ENCODE peak calls at places on chromosomes 4 and X, in nine cellular contexts. One of them, this sample, is unnamed.

GRCh38 chr4:111016416-111016815 is 393.5 kb upstream of the PITX2 start:
- DNase-seq in colonic mucosa: no peak
- DNase-seq in heart right ventricle: no peak
- DNase-seq in fibroblast of mammary gland: no peak
- DNase-seq in AG04450: no peak
- DNase-seq in left lung: no peak
- DNase-seq in fibroblast of pulmonary artery: no peak
- DNase-seq in epithelial cell of esophagus: no peak
- DNase-seq in psoas muscle: no peak
- DNase-seq in this sample: no peak

GRCh38 chrX:82087699-82088098 is 885.8 kb downstream of the SH3BGRL start:
- DNase-seq in colonic mucosa: no peak
- DNase-seq in heart right ventricle: peak; percentile 3
- DNase-seq in fibroblast of mammary gland: no peak
- DNase-seq in AG04450: no peak
- DNase-seq in left lung: no peak
- DNase-seq in fibroblast of pulmonary artery: no peak
- DNase-seq in epithelial cell of esophagus: no peak
- DNase-seq in psoas muscle: no peak
- DNase-seq in this sample: no peak

GRCh38 chrX:1281511-1281910 is 12.9 kb downstream of the CSF2RA start:
- DNase-seq in colonic mucosa: no peak
- DNase-seq in heart right ventricle: no peak
- DNase-seq in fibroblast of mammary gland: peak; percentile 6
- DNase-seq in AG04450: no peak
- DNase-seq in left lung: no peak
- DNase-seq in fibroblast of pulmonary artery: no peak
- DNase-seq in epithelial cell of esophagus: no peak
- DNase-seq in psoas muscle: no peak
- DNase-seq in this sample: no peak

GRCh38 chr4:173522874-173523395 is 7.1 kb downstream of the HAND2 start:
- DNase-seq in colonic mucosa: no peak
- DNase-seq in heart right ventricle: peak; percentile 36
- DNase-seq in fibroblast of mammary gland: peak; percentile 38
- DNase-seq in AG04450: no peak
- DNase-seq in left lung: no peak
- DNase-seq in fibroblast of pulmonary artery: peak; percentile 52
- DNase-seq in epithelial cell of esophagus: no peak
- DNase-seq in psoas muscle: no peak
- DNase-seq in this sample: no peak

GRCh38 chrX:19593684-19594083 is 78.4 kb upstream of the MAP3K15 start:
- DNase-seq in colonic mucosa: no peak
- DNase-seq in heart right ventricle: no peak
- DNase-seq in fibroblast of mammary gland: peak; percentile 61
- DNase-seq in AG04450: no peak
- DNase-seq in left lung: no peak
- DNase-seq in fibroblast of pulmonary artery: peak; percentile 68
- DNase-seq in epithelial cell of esophagus: peak; percentile 53
- DNase-seq in psoas muscle: no peak
- DNase-seq in this sample: peak; percentile 18

GRCh38 chr4:105990933-105991332 is 95.7 kb downstream of the NPNT start:
- DNase-seq in colonic mucosa: peak; percentile 45
- DNase-seq in heart right ventricle: peak; percentile 85
- DNase-seq in fibroblast of mammary gland: peak; percentile 80
- DNase-seq in AG04450: no peak
- DNase-seq in left lung: peak; percentile 74
- DNase-seq in fibroblast of pulmonary artery: peak; percentile 63
- DNase-seq in epithelial cell of esophagus: peak; percentile 96
- DNase-seq in psoas muscle: peak; percentile 97
- DNase-seq in this sample: peak; percentile 21

GRCh38 chrX:39212456-39212855 is 411.2 kb downstream of the MID1IP1 start:
- DNase-seq in colonic mucosa: no peak
- DNase-seq in heart right ventricle: no peak
- DNase-seq in fibroblast of mammary gland: no peak
- DNase-seq in AG04450: no peak
- DNase-seq in left lung: no peak
- DNase-seq in fibroblast of pulmonary artery: no peak
- DNase-seq in epithelial cell of esophagus: peak; percentile 3
- DNase-seq in psoas muscle: no peak
- DNase-seq in this sample: no peak

GRCh38 chr4:18980516-18981233 is 959.1 kb upstream of the LCORL start:
- DNase-seq in colonic mucosa: no peak
- DNase-seq in heart right ventricle: no peak
- DNase-seq in fibroblast of mammary gland: no peak
- DNase-seq in AG04450: no peak
- DNase-seq in left lung: no peak
- DNase-seq in fibroblast of pulmonary artery: no peak
- DNase-seq in epithelial cell of esophagus: peak; percentile 71
- DNase-seq in psoas muscle: no peak
- DNase-seq in this sample: no peak

GRCh38 chr4:3305610-3306371 is 13.0 kb downstream of the RGS12 start:
- DNase-seq in colonic mucosa: peak; percentile 29
- DNase-seq in heart right ventricle: no peak
- DNase-seq in fibroblast of mammary gland: no peak
- DNase-seq in AG04450: no peak
- DNase-seq in left lung: peak; percentile 45
- DNase-seq in fibroblast of pulmonary artery: peak; percentile 54
- DNase-seq in epithelial cell of esophagus: peak; percentile 15
- DNase-seq in psoas muscle: no peak
- DNase-seq in this sample: no peak

GRCh38 chr4:3304831-3305609 is 12.2 kb downstream of the RGS12 start:
- DNase-seq in colonic mucosa: no peak
- DNase-seq in heart right ventricle: no peak
- DNase-seq in fibroblast of mammary gland: peak; percentile 48
- DNase-seq in AG04450: no peak
- DNase-seq in left lung: peak; percentile 39
- DNase-seq in fibroblast of pulmonary artery: peak; percentile 49
- DNase-seq in epithelial cell of esophagus: no peak
- DNase-seq in psoas muscle: no peak
- DNase-seq in this sample: no peak

GRCh38 chr4:3302786-3303444 is 10.1 kb downstream of the RGS12 start:
- DNase-seq in colonic mucosa: peak; percentile 17
- DNase-seq in heart right ventricle: no peak
- DNase-seq in fibroblast of mammary gland: no peak
- DNase-seq in AG04450: no peak
- DNase-seq in left lung: peak; percentile 61
- DNase-seq in fibroblast of pulmonary artery: no peak
- DNase-seq in epithelial cell of esophagus: no peak
- DNase-seq in psoas muscle: no peak
- DNase-seq in this sample: no peak

GRCh38 chr4:3303445-3303824 is 10.6 kb downstream of the RGS12 start:
- DNase-seq in colonic mucosa: peak; percentile 10
- DNase-seq in heart right ventricle: no peak
- DNase-seq in fibroblast of mammary gland: no peak
- DNase-seq in AG04450: no peak
- DNase-seq in left lung: peak; percentile 16
- DNase-seq in fibroblast of pulmonary artery: no peak
- DNase-seq in epithelial cell of esophagus: no peak
- DNase-seq in psoas muscle: no peak
- DNase-seq in this sample: no peak

DNA sequence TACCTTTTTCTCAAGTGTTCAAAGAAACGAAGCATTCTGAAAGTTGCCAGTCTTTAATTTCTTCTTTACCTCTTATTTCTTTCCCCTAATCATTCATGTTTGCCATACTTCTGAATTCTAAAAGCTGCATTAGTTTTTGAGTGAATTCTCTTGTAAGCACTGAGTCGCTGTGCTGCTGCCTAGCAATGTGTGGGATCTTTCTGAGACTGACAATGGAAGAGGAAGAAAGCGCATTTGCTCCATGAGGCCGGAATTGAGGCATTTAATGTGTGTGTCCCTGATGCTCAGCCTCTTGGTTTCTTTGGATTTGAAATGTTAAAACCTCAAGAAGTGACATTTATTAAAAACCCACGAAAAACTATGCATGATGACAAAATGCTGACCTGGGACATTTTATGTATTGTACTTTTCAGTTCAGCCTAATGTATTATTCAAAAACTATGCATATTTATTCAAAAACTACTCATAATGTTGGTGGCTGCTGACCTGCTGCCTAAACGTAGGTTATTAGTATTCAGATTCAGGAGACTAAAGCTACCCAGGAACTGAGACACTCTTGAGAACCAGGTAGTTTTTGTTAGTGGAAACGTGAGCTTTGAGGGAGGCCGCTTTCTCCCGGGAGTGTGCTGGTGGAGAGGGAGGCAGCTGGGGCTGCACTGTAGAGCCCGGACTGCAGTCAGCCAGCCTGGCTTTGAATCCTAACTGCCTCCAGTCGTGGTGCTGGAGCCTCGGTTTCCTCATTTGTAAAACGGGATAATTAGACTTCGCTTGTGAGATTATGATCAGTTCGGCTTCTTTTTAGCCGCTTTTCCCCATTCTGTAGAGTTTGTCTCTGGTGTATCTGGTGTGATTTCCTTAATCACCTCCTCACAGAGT is 11.3 kb downstream of the RGS12 start:
- DNase-seq in colonic mucosa: peak; percentile 11
- DNase-seq in heart right ventricle: no peak
- DNase-seq in fibroblast of mammary gland: no peak
- DNase-seq in AG04450: no peak
- DNase-seq in left lung: peak; percentile 25
- DNase-seq in fibroblast of pulmonary artery: no peak
- DNase-seq in epithelial cell of esophagus: no peak
- DNase-seq in psoas muscle: no peak
- DNase-seq in this sample: no peak
- H3K4me3 ChIP-seq in colonic mucosa: no peak overlapping the region
- H3K4me3 ChIP-seq in heart right ventricle: no peak overlapping the region
- H3K4me3 ChIP-seq in fibroblast of mammary gland: no peak overlapping the region
- H3K4me3 ChIP-seq in AG04450: no peak overlapping the region
- H3K4me3 ChIP-seq in left lung: no peak overlapping the region
- H3K4me3 ChIP-seq in fibroblast of pulmonary artery: no peak overlapping the region
- H3K4me3 ChIP-seq in epithelial cell of esophagus: no peak overlapping the region
- H3K4me3 ChIP-seq in psoas muscle: no peak overlapping the region
- H3K4me3 ChIP-seq in this sample: no peak overlapping the region

GRCh38 chrX:56763556-56764152 is 34.6 kb downstream of the NBDY start:
- DNase-seq in colonic mucosa: peak; percentile 86
- DNase-seq in heart right ventricle: no peak
- DNase-seq in fibroblast of mammary gland: peak; percentile 77
- DNase-seq in AG04450: no peak
- DNase-seq in left lung: no peak
- DNase-seq in fibroblast of pulmonary artery: no peak
- DNase-seq in epithelial cell of esophagus: no peak
- DNase-seq in psoas muscle: peak; percentile 88
- DNase-seq in this sample: no peak
- H3K4me3 ChIP-seq in colonic mucosa: peak overlapping the region; percentile 53
- H3K4me3 ChIP-seq in heart right ventricle: peak overlapping the region; percentile 25
- H3K4me3 ChIP-seq in fibroblast of mammary gland: peak overlapping the region; percentile 59
- H3K4me3 ChIP-seq in AG04450: no peak overlapping the region
- H3K4me3 ChIP-seq in left lung: no peak overlapping the region
- H3K4me3 ChIP-seq in fibroblast of pulmonary artery: no peak overlapping the region
- H3K4me3 ChIP-seq in epithelial cell of esophagus: no peak overlapping the region
- H3K4me3 ChIP-seq in psoas muscle: peak overlapping the region; percentile 91
- H3K4me3 ChIP-seq in this sample: no peak overlapping the region

GRCh38 chr4:78057600-78058560 is 757 bp downstream of the FRAS1 start:
- DNase-seq in colonic mucosa: peak; percentile 61
- DNase-seq in heart right ventricle: peak; percentile 40
- DNase-seq in fibroblast of mammary gland: peak; percentile 38
- DNase-seq in AG04450: no peak
- DNase-seq in left lung: peak; percentile 83
- DNase-seq in fibroblast of pulmonary artery: peak; percentile 40
- DNase-seq in epithelial cell of esophagus: peak; percentile 66
- DNase-seq in psoas muscle: peak; percentile 68
- DNase-seq in this sample: peak; percentile 41

GRCh38 chr4:78059938-78060337 is 2.8 kb downstream of the FRAS1 start:
- DNase-seq in colonic mucosa: no peak
- DNase-seq in heart right ventricle: no peak
- DNase-seq in fibroblast of mammary gland: no peak
- DNase-seq in AG04450: no peak
- DNase-seq in left lung: no peak
- DNase-seq in fibroblast of pulmonary artery: no peak
- DNase-seq in epithelial cell of esophagus: no peak
- DNase-seq in psoas muscle: no peak
- DNase-seq in this sample: no peak

GRCh38 chr4:78058591-78059523 is 1.7 kb downstream of the FRAS1 start:
- DNase-seq in colonic mucosa: peak; percentile 52
- DNase-seq in heart right ventricle: peak; percentile 26
- DNase-seq in fibroblast of mammary gland: peak; percentile 36
- DNase-seq in AG04450: no peak
- DNase-seq in left lung: peak; percentile 83
- DNase-seq in fibroblast of pulmonary artery: peak; percentile 23
- DNase-seq in epithelial cell of esophagus: peak; percentile 72
- DNase-seq in psoas muscle: peak; percentile 75
- DNase-seq in this sample: peak; percentile 33

GRCh38 chr4:78057135-78057599 is at the start of gene FRAS1:
- DNase-seq in colonic mucosa: peak; percentile 47
- DNase-seq in heart right ventricle: peak; percentile 28
- DNase-seq in fibroblast of mammary gland: peak; percentile 27
- DNase-seq in AG04450: no peak
- DNase-seq in left lung: peak; percentile 71
- DNase-seq in fibroblast of pulmonary artery: peak; percentile 24
- DNase-seq in epithelial cell of esophagus: peak; percentile 24
- DNase-seq in psoas muscle: peak; percentile 49
- DNase-seq in this sample: no peak

DNA sequence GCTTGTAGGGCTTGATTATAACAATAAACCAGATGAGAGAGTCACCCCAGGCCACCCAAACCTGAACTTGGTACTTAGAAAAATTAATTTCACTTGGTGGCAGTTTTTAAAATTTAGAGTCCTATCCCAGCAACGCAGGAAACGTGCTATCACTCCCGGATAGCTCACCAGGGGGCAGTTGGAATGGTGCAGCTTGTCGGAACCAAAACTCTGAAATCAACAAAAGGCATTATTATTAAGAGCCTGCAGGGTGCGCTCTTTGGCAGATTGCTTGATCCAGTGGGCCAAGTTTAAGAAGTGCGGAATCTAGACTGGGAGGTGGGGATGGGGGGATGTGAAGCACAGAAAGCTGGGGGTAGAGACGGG is 2.4 kb downstream of the FRAS1 start:
- DNase-seq in colonic mucosa: peak; percentile 71
- DNase-seq in heart right ventricle: no peak
- DNase-seq in fibroblast of mammary gland: peak; percentile 85
- DNase-seq in AG04450: no peak
- DNase-seq in left lung: no peak
- DNase-seq in fibroblast of pulmonary artery: peak; percentile 84
- DNase-seq in epithelial cell of esophagus: peak; percentile 88
- DNase-seq in psoas muscle: peak; percentile 65
- DNase-seq in this sample: peak; percentile 90
- H3K4me3 ChIP-seq in colonic mucosa: peak overlapping the region; percentile 47
- H3K4me3 ChIP-seq in heart right ventricle: no peak overlapping the region
- H3K4me3 ChIP-seq in fibroblast of mammary gland: peak overlapping the region; percentile 75
- H3K4me3 ChIP-seq in AG04450: no peak overlapping the region
- H3K4me3 ChIP-seq in left lung: peak overlapping the region; percentile 45
- H3K4me3 ChIP-seq in fibroblast of pulmonary artery: peak overlapping the region; percentile 72
- H3K4me3 ChIP-seq in epithelial cell of esophagus: peak overlapping the region; percentile 72
- H3K4me3 ChIP-seq in psoas muscle: peak overlapping the region; percentile 84
- H3K4me3 ChIP-seq in this sample: peak overlapping the region; percentile 77

DNA sequence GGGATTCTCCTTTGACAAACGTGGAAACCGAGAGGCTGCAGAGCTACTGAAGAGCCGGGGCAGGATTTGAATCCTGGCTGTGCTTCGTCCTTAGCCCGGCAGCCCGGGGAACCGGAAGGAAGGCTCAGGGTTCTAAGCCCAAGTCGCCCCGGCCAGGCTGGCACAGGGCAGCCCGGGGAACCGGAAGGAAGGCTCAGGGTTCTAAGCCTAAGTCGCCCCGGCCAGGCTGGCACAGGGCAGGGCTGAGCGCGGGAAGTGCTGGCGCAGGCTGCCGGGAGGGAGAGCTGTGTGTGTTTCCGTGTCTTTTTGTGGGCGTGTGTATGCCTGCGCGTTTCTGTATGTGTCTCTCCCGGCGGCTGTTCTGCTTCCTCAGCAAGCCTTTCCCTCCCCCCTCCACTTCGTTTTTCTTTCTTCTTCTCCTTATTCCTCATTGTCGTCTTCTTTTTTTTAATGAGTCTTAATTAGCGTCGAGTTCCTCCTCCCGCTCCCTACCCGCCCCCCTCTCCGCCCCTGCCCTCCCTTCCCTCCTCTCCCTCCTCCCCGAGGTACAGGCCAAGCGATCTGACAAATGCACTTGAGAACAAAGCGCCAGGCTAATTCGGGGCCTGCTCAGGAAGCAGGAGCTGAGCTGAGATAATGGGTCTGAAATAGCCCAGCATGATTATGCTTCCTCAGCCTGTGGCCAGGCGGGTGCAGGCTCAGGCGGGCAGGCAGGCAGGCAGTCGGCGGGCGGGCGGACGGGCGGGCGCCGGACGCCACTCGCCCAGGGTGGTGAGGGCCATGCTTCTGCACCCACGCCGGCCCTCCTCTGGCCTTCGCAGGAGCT is 65.9 kb downstream of the EFNB1 start:
- DNase-seq in colonic mucosa: peak; percentile 70
- DNase-seq in heart right ventricle: peak; percentile 55
- DNase-seq in fibroblast of mammary gland: peak; percentile 20
- DNase-seq in AG04450: no peak
- DNase-seq in left lung: peak; percentile 83
- DNase-seq in fibroblast of pulmonary artery: peak; percentile 68
- DNase-seq in epithelial cell of esophagus: peak; percentile 67
- DNase-seq in psoas muscle: peak; percentile 79
- DNase-seq in this sample: peak; percentile 12
- H3K4me3 ChIP-seq in colonic mucosa: peak overlapping the region; percentile 1
- H3K4me3 ChIP-seq in heart right ventricle: no peak overlapping the region
- H3K4me3 ChIP-seq in fibroblast of mammary gland: no peak overlapping the region
- H3K4me3 ChIP-seq in AG04450: no peak overlapping the region
- H3K4me3 ChIP-seq in left lung: peak overlapping the region; percentile 11
- H3K4me3 ChIP-seq in fibroblast of pulmonary artery: no peak overlapping the region
- H3K4me3 ChIP-seq in epithelial cell of esophagus: no peak overlapping the region
- H3K4me3 ChIP-seq in psoas muscle: peak overlapping the region; percentile 50
- H3K4me3 ChIP-seq in this sample: no peak overlapping the region

This sample was measured in foreskin fibroblast.